ENCODE peak calls at places on chromosomes 1 and 21, in eight cellular contexts. W, T, X, R, J, Y, N and S are unnamed samples.

GRCh38 chr1:56491441-56491840 is 87.9 kb downstream of the PLPP3 start:
- DNase-seq in R (no peak), Y (no peak), J (peak), X (no peak), W (peak), N (no peak), T (no peak), S (no peak)

GRCh38 chr21:35528109-35529042 is 479.3 kb upstream of the RUNX1 start:
- DNase-seq in N (peak), T (no peak), Y (no peak), R (peak), X (peak), W (peak), J (peak), S (peak)

GRCh38 chr1:80779278-80779677 is 1021.5 kb upstream of the ADGRL2 start:
- DNase-seq in T (no peak), J (no peak), W (no peak), R (no peak), N (no peak), X (no peak), Y (no peak), S (no peak)

GRCh38 chr1:56019472-56019871 is 559.9 kb downstream of the PLPP3 start:
- DNase-seq in N (no peak), J (no peak), T (no peak), X (no peak), R (no peak), Y (no peak), W (no peak), S (no peak)

GRCh38 chr1:21935393-21935804 is 1.7 kb downstream of the HSPG2 start:
- DNase-seq in N (no peak), W (no peak), T (no peak), R (no peak), J (peak), X (no peak), Y (no peak), S (no peak)

GRCh38 chr1:84412316-84412942 is 14.1 kb downstream of the DNASE2B start:
- DNase-seq in J (peak), R (no peak), T (no peak), Y (no peak), W (peak), N (no peak), X (no peak), S (no peak)

GRCh38 chr1:87644033-87644432 is 315.4 kb downstream of the LMO4 start:
- DNase-seq in X (no peak), Y (no peak), W (no peak), T (no peak), R (no peak), J (no peak), N (no peak), S (no peak)

GRCh38 chr1:156892190-156893047 is 1.1 kb upstream of the PEAR1 start:
- DNase-seq in N (peak), R (peak), J (peak), X (peak), T (peak), Y (peak), W (peak), S (peak)

GRCh38 chr1:19762175-19762779 is 37.4 kb downstream of the TMCO4 start:
- DNase-seq in Y (no peak), N (peak), T (no peak), R (peak), W (peak), J (peak), X (peak), S (no peak)

GRCh38 chr1:165424454-165425283 is 20.3 kb downstream of the RXRG start:
- DNase-seq in W (no peak), T (no peak), X (no peak), N (no peak), R (peak), Y (no peak), J (no peak), S (no peak)

GRCh38 chr1:94305704-94306103 is 68.3 kb upstream of the ARHGAP29 start:
- DNase-seq in R (no peak), N (no peak), J (peak), Y (no peak), X (no peak), W (no peak), T (no peak), S (no peak)

GRCh38 chr1:22751124-22751531 is 40.5 kb downstream of the EPHB2 start:
- DNase-seq in T (no peak), J (no peak), W (no peak), Y (no peak), N (no peak), R (no peak), X (no peak), S (no peak)

GRCh38 chr1:69568435-69569280 is 936 bp downstream of the LRRC7 start:
- DNase-seq in R (no peak), N (no peak), X (no peak), W (no peak), J (peak), T (no peak), Y (no peak), S (no peak)

GRCh38 chr1:902023-902422 is 21.7 kb upstream of the SAMD11 start:
- DNase-seq in W (no peak), Y (no peak), N (no peak), R (no peak), J (no peak), X (no peak), T (no peak), S (no peak)

GRCh38 chr1:156901966-156902922 is 8.7 kb downstream of the PEAR1 start:
- DNase-seq in X (no peak), T (no peak), W (no peak), J (peak), N (no peak), Y (no peak), R (no peak), S (no peak)

GRCh38 chr21:38958940-38959685 is 153.4 kb downstream of the ETS2 start:
- DNase-seq in J (peak), R (no peak), T (no peak), W (peak), X (no peak), N (no peak), Y (no peak), S (no peak)

GRCh38 chr1:43977376-43978263 is 1.4 kb upstream of the B4GALT2 start:
- DNase-seq in N (no peak), J (no peak), Y (no peak), R (no peak), W (no peak), T (no peak), X (no peak), S (no peak)

GRCh38 chr1:233066087-233066486 is 115.7 kb downstream of the NTPCR start:
- DNase-seq in J (no peak), W (no peak), X (no peak), T (no peak), Y (no peak), N (no peak), R (no peak), S (no peak)

GRCh38 chr1:211912844-211913432 is 82.4 kb upstream of the LPGAT1 start:
- DNase-seq in N (no peak), W (no peak), T (no peak), Y (no peak), X (no peak), R (no peak), J (no peak), S (no peak)

GRCh38 chr1:101738475-101738874 is 258.3 kb downstream of the OLFM3 start:
- DNase-seq in T (no peak), J (peak), X (no peak), N (no peak), R (no peak), Y (no peak), W (peak), S (no peak)

GRCh38 chr1:31572323-31573104 is 3.8 kb upstream of the TINAGL1 start:
- DNase-seq in W (no peak), X (no peak), R (no peak), Y (no peak), N (no peak), J (peak), T (peak), S (no peak)

GRCh38 chr1:70440642-70441391 is 29.7 kb downstream of the CTH start:
- DNase-seq in R (no peak), T (no peak), N (no peak), J (no peak), Y (no peak), W (no peak), X (no peak), S (no peak)

GRCh38 chr1:54551891-54552290 is 3.9 kb downstream of the ACOT11 start:
- DNase-seq in R (no peak), J (no peak), T (peak), W (peak), Y (no peak), X (no peak), N (no peak), S (no peak)

GRCh38 chr1:1629430-1630190 is 2.4 kb upstream of the MMP23B start:
- DNase-seq in Y (peak), R (peak), T (no peak), N (peak), J (no peak), X (peak), W (no peak), S (peak)

GRCh38 chr1:229582011-229582694 is 23.6 kb upstream of the ABCB10 start:
- DNase-seq in J (no peak), N (no peak), W (peak), T (no peak), X (no peak), Y (no peak), R (no peak), S (no peak)

GRCh38 chr1:3515272-3515671 is 60.8 kb downstream of the ARHGEF16 start:
- DNase-seq in X (no peak), T (no peak), W (no peak), J (no peak), N (no peak), R (no peak), Y (no peak), S (no peak)

GRCh38 chr1:38133781-38134180 is 87.2 kb upstream of the POU3F1 start:
- DNase-seq in Y (no peak), T (no peak), N (no peak), R (no peak), J (no peak), W (no peak), X (no peak), S (no peak)